ENCODE peak calls at places on chromosomes 7 and 10, in ten cellular contexts. One of them, this sample, is unnamed.

GRCh38 chr7:82234457-82235049 is 209.0 kb downstream of the CACNA2D1 start:
- DNase-seq in AG04450: peak
- DNase-seq in T-helper 2 cell: no peak
- DNase-seq in nephron progenitor cell: no peak
- DNase-seq in brain microvascular endothelial cell: no peak
- DNase-seq in choroid plexus epithelial cell: peak
- DNase-seq in osteocyte: no peak
- DNase-seq in CD4-positive, alpha-beta memory T cell: no peak
- DNase-seq in germinal center: no peak
- DNase-seq in hypothalamus: no peak
- DNase-seq in this sample: no peak

GRCh38 chr10:98293550-98294269 is 25.7 kb upstream of the LOXL4 start:
- DNase-seq in AG04450: no peak
- DNase-seq in T-helper 2 cell: no peak
- DNase-seq in nephron progenitor cell: no peak
- DNase-seq in brain microvascular endothelial cell: no peak
- DNase-seq in choroid plexus epithelial cell: peak
- DNase-seq in osteocyte: no peak
- DNase-seq in CD4-positive, alpha-beta memory T cell: no peak
- DNase-seq in germinal center: no peak
- DNase-seq in hypothalamus: no peak
- DNase-seq in this sample: no peak

GRCh38 chr10:8113616-8114015 is 59.1 kb downstream of the GATA3 start:
- DNase-seq in AG04450: no peak
- DNase-seq in T-helper 2 cell: no peak
- DNase-seq in nephron progenitor cell: no peak
- DNase-seq in brain microvascular endothelial cell: no peak
- DNase-seq in choroid plexus epithelial cell: no peak
- DNase-seq in osteocyte: no peak
- DNase-seq in CD4-positive, alpha-beta memory T cell: no peak
- DNase-seq in germinal center: no peak
- DNase-seq in hypothalamus: no peak
- DNase-seq in this sample: no peak

GRCh38 chr7:40133561-40134427 is 628 bp downstream of the MPLKIP start:
- DNase-seq in AG04450: no peak
- DNase-seq in T-helper 2 cell: no peak
- DNase-seq in nephron progenitor cell: peak
- DNase-seq in brain microvascular endothelial cell: peak
- DNase-seq in choroid plexus epithelial cell: peak
- DNase-seq in osteocyte: no peak
- DNase-seq in CD4-positive, alpha-beta memory T cell: peak
- DNase-seq in germinal center: peak
- DNase-seq in hypothalamus: no peak
- DNase-seq in this sample: no peak

GRCh38 chr10:83625831-83626360 is 513.4 kb upstream of the GHITM start:
- DNase-seq in AG04450: no peak
- DNase-seq in T-helper 2 cell: no peak
- DNase-seq in nephron progenitor cell: no peak
- DNase-seq in brain microvascular endothelial cell: no peak
- DNase-seq in choroid plexus epithelial cell: no peak
- DNase-seq in osteocyte: no peak
- DNase-seq in CD4-positive, alpha-beta memory T cell: no peak
- DNase-seq in germinal center: no peak
- DNase-seq in hypothalamus: no peak
- DNase-seq in this sample: no peak

GRCh38 chr7:73954861-73955260 is 73.1 kb upstream of the ELN start:
- DNase-seq in AG04450: no peak
- DNase-seq in T-helper 2 cell: no peak
- DNase-seq in nephron progenitor cell: no peak
- DNase-seq in brain microvascular endothelial cell: no peak
- DNase-seq in choroid plexus epithelial cell: no peak
- DNase-seq in osteocyte: no peak
- DNase-seq in CD4-positive, alpha-beta memory T cell: no peak
- DNase-seq in germinal center: no peak
- DNase-seq in hypothalamus: no peak
- DNase-seq in this sample: no peak

GRCh38 chr7:75623390-75624133 is 115.2 kb downstream of the HIP1 start:
- DNase-seq in AG04450: no peak
- DNase-seq in T-helper 2 cell: no peak
- DNase-seq in nephron progenitor cell: no peak
- DNase-seq in brain microvascular endothelial cell: no peak
- DNase-seq in choroid plexus epithelial cell: no peak
- DNase-seq in osteocyte: no peak
- DNase-seq in CD4-positive, alpha-beta memory T cell: no peak
- DNase-seq in germinal center: no peak
- DNase-seq in hypothalamus: no peak
- DNase-seq in this sample: no peak

GRCh38 chr10:28492556-28492955 is 40.4 kb upstream of the WAC start:
- DNase-seq in AG04450: no peak
- DNase-seq in T-helper 2 cell: no peak
- DNase-seq in nephron progenitor cell: no peak
- DNase-seq in brain microvascular endothelial cell: no peak
- DNase-seq in choroid plexus epithelial cell: no peak
- DNase-seq in osteocyte: no peak
- DNase-seq in CD4-positive, alpha-beta memory T cell: no peak
- DNase-seq in germinal center: no peak
- DNase-seq in hypothalamus: no peak
- DNase-seq in this sample: no peak

GRCh38 chr7:18770154-18770807 is 274.7 kb downstream of the HDAC9 start:
- DNase-seq in AG04450: no peak
- DNase-seq in T-helper 2 cell: no peak
- DNase-seq in nephron progenitor cell: no peak
- DNase-seq in brain microvascular endothelial cell: peak
- DNase-seq in choroid plexus epithelial cell: peak
- DNase-seq in osteocyte: no peak
- DNase-seq in CD4-positive, alpha-beta memory T cell: no peak
- DNase-seq in germinal center: no peak
- DNase-seq in hypothalamus: no peak
- DNase-seq in this sample: no peak

GRCh38 chr10:77002872-77003271 is 634.7 kb downstream of the KCNMA1 start:
- DNase-seq in AG04450: no peak
- DNase-seq in T-helper 2 cell: no peak
- DNase-seq in nephron progenitor cell: no peak
- DNase-seq in brain microvascular endothelial cell: no peak
- DNase-seq in choroid plexus epithelial cell: no peak
- DNase-seq in osteocyte: no peak
- DNase-seq in CD4-positive, alpha-beta memory T cell: no peak
- DNase-seq in germinal center: no peak
- DNase-seq in hypothalamus: no peak
- DNase-seq in this sample: no peak

GRCh38 chr7:71384094-71384493 is 252.2 kb downstream of the GALNT17 start:
- DNase-seq in AG04450: no peak
- DNase-seq in T-helper 2 cell: no peak
- DNase-seq in nephron progenitor cell: no peak
- DNase-seq in brain microvascular endothelial cell: no peak
- DNase-seq in choroid plexus epithelial cell: no peak
- DNase-seq in osteocyte: no peak
- DNase-seq in CD4-positive, alpha-beta memory T cell: no peak
- DNase-seq in germinal center: no peak
- DNase-seq in hypothalamus: no peak
- DNase-seq in this sample: no peak

GRCh38 chr10:71132321-71132810 is 80.0 kb upstream of the UNC5B start:
- DNase-seq in AG04450: no peak
- DNase-seq in T-helper 2 cell: no peak
- DNase-seq in nephron progenitor cell: no peak
- DNase-seq in brain microvascular endothelial cell: no peak
- DNase-seq in choroid plexus epithelial cell: no peak
- DNase-seq in osteocyte: peak
- DNase-seq in CD4-positive, alpha-beta memory T cell: no peak
- DNase-seq in germinal center: no peak
- DNase-seq in hypothalamus: no peak
- DNase-seq in this sample: no peak

GRCh38 chr10:26374426-26374825 is 63.7 kb upstream of the APBB1IP start:
- DNase-seq in AG04450: no peak
- DNase-seq in T-helper 2 cell: no peak
- DNase-seq in nephron progenitor cell: no peak
- DNase-seq in brain microvascular endothelial cell: no peak
- DNase-seq in choroid plexus epithelial cell: no peak
- DNase-seq in osteocyte: no peak
- DNase-seq in CD4-positive, alpha-beta memory T cell: no peak
- DNase-seq in germinal center: no peak
- DNase-seq in hypothalamus: no peak
- DNase-seq in this sample: no peak

GRCh38 chr7:141837683-141838082 is 3.6 kb downstream of the PRSS37 start:
- DNase-seq in AG04450: no peak
- DNase-seq in T-helper 2 cell: no peak
- DNase-seq in nephron progenitor cell: no peak
- DNase-seq in brain microvascular endothelial cell: no peak
- DNase-seq in choroid plexus epithelial cell: no peak
- DNase-seq in osteocyte: no peak
- DNase-seq in CD4-positive, alpha-beta memory T cell: no peak
- DNase-seq in germinal center: no peak
- DNase-seq in hypothalamus: no peak
- DNase-seq in this sample: no peak

GRCh38 chr7:40597517-40597916 is 462.7 kb downstream of the SUGCT start:
- DNase-seq in AG04450: no peak
- DNase-seq in T-helper 2 cell: no peak
- DNase-seq in nephron progenitor cell: no peak
- DNase-seq in brain microvascular endothelial cell: no peak
- DNase-seq in choroid plexus epithelial cell: no peak
- DNase-seq in osteocyte: no peak
- DNase-seq in CD4-positive, alpha-beta memory T cell: no peak
- DNase-seq in germinal center: no peak
- DNase-seq in hypothalamus: no peak
- DNase-seq in this sample: no peak

GRCh38 chr10:88680958-88681357 is 16.7 kb downstream of the LIPF start:
- DNase-seq in AG04450: no peak
- DNase-seq in T-helper 2 cell: no peak
- DNase-seq in nephron progenitor cell: no peak
- DNase-seq in brain microvascular endothelial cell: no peak
- DNase-seq in choroid plexus epithelial cell: peak
- DNase-seq in osteocyte: no peak
- DNase-seq in CD4-positive, alpha-beta memory T cell: no peak
- DNase-seq in germinal center: no peak
- DNase-seq in hypothalamus: no peak
- DNase-seq in this sample: no peak

GRCh38 chr7:24963218-24963617 is 16.8 kb downstream of the OSBPL3 start:
- DNase-seq in AG04450: no peak
- DNase-seq in T-helper 2 cell: no peak
- DNase-seq in nephron progenitor cell: no peak
- DNase-seq in brain microvascular endothelial cell: no peak
- DNase-seq in choroid plexus epithelial cell: peak
- DNase-seq in osteocyte: no peak
- DNase-seq in CD4-positive, alpha-beta memory T cell: no peak
- DNase-seq in germinal center: peak
- DNase-seq in hypothalamus: peak
- DNase-seq in this sample: no peak

GRCh38 chr10:102651455-102652169 is 7.3 kb downstream of the TRIM8 start:
- DNase-seq in AG04450: no peak
- DNase-seq in T-helper 2 cell: no peak
- DNase-seq in nephron progenitor cell: no peak
- DNase-seq in brain microvascular endothelial cell: no peak
- DNase-seq in choroid plexus epithelial cell: no peak
- DNase-seq in osteocyte: no peak
- DNase-seq in CD4-positive, alpha-beta memory T cell: no peak
- DNase-seq in germinal center: peak
- DNase-seq in hypothalamus: no peak
- DNase-seq in this sample: no peak

GRCh38 chr7:6232534-6232933 is 39.9 kb downstream of the CYTH3 start:
- DNase-seq in AG04450: no peak
- DNase-seq in T-helper 2 cell: no peak
- DNase-seq in nephron progenitor cell: no peak
- DNase-seq in brain microvascular endothelial cell: no peak
- DNase-seq in choroid plexus epithelial cell: no peak
- DNase-seq in osteocyte: no peak
- DNase-seq in CD4-positive, alpha-beta memory T cell: no peak
- DNase-seq in germinal center: no peak
- DNase-seq in hypothalamus: no peak
- DNase-seq in this sample: no peak

GRCh38 chr10:7980196-7980595 is 74.3 kb upstream of the GATA3 start:
- DNase-seq in AG04450: no peak
- DNase-seq in T-helper 2 cell: no peak
- DNase-seq in nephron progenitor cell: no peak
- DNase-seq in brain microvascular endothelial cell: no peak
- DNase-seq in choroid plexus epithelial cell: no peak
- DNase-seq in osteocyte: no peak
- DNase-seq in CD4-positive, alpha-beta memory T cell: no peak
- DNase-seq in germinal center: no peak
- DNase-seq in hypothalamus: no peak
- DNase-seq in this sample: no peak

GRCh38 chr10:4533626-4534025 is 292.4 kb upstream of the AKR1E2 start:
- DNase-seq in AG04450: no peak
- DNase-seq in T-helper 2 cell: no peak
- DNase-seq in nephron progenitor cell: no peak
- DNase-seq in brain microvascular endothelial cell: no peak
- DNase-seq in choroid plexus epithelial cell: peak
- DNase-seq in osteocyte: no peak
- DNase-seq in CD4-positive, alpha-beta memory T cell: no peak
- DNase-seq in germinal center: no peak
- DNase-seq in hypothalamus: no peak
- DNase-seq in this sample: no peak

GRCh38 chr10:60679388-60679987 is 98.8 kb upstream of the CDK1 start:
- DNase-seq in AG04450: no peak
- DNase-seq in T-helper 2 cell: no peak
- DNase-seq in nephron progenitor cell: no peak
- DNase-seq in brain microvascular endothelial cell: no peak
- DNase-seq in choroid plexus epithelial cell: no peak
- DNase-seq in osteocyte: no peak
- DNase-seq in CD4-positive, alpha-beta memory T cell: no peak
- DNase-seq in germinal center: no peak
- DNase-seq in hypothalamus: no peak
- DNase-seq in this sample: no peak

GRCh38 chr10:44253769-44254462 is 131.0 kb downstream of the CXCL12 start:
- DNase-seq in AG04450: peak
- DNase-seq in T-helper 2 cell: no peak
- DNase-seq in nephron progenitor cell: no peak
- DNase-seq in brain microvascular endothelial cell: peak
- DNase-seq in choroid plexus epithelial cell: peak
- DNase-seq in osteocyte: no peak
- DNase-seq in CD4-positive, alpha-beta memory T cell: no peak
- DNase-seq in germinal center: no peak
- DNase-seq in hypothalamus: no peak
- DNase-seq in this sample: no peak

GRCh38 chr10:133224861-133225366 is 5.1 kb upstream of the UTF1 start:
- DNase-seq in AG04450: no peak
- DNase-seq in T-helper 2 cell: no peak
- DNase-seq in nephron progenitor cell: no peak
- DNase-seq in brain microvascular endothelial cell: no peak
- DNase-seq in choroid plexus epithelial cell: no peak
- DNase-seq in osteocyte: no peak
- DNase-seq in CD4-positive, alpha-beta memory T cell: no peak
- DNase-seq in germinal center: no peak
- DNase-seq in hypothalamus: no peak
- DNase-seq in this sample: no peak

GRCh38 chr10:90561666-90562065 is 296.2 kb downstream of the HTR7 start:
- DNase-seq in AG04450: no peak
- DNase-seq in T-helper 2 cell: no peak
- DNase-seq in nephron progenitor cell: no peak
- DNase-seq in brain microvascular endothelial cell: no peak
- DNase-seq in choroid plexus epithelial cell: no peak
- DNase-seq in osteocyte: no peak
- DNase-seq in CD4-positive, alpha-beta memory T cell: no peak
- DNase-seq in germinal center: no peak
- DNase-seq in hypothalamus: no peak
- DNase-seq in this sample: no peak

GRCh38 chr10:129332476-129332875 is 134.6 kb upstream of the MGMT start:
- DNase-seq in AG04450: no peak
- DNase-seq in T-helper 2 cell: no peak
- DNase-seq in nephron progenitor cell: no peak
- DNase-seq in brain microvascular endothelial cell: no peak
- DNase-seq in choroid plexus epithelial cell: peak
- DNase-seq in osteocyte: no peak
- DNase-seq in CD4-positive, alpha-beta memory T cell: no peak
- DNase-seq in germinal center: peak
- DNase-seq in hypothalamus: no peak
- DNase-seq in this sample: no peak

GRCh38 chr10:79472449-79472848 is 27.0 kb upstream of the ZCCHC24 start:
- DNase-seq in AG04450: no peak
- DNase-seq in T-helper 2 cell: no peak
- DNase-seq in nephron progenitor cell: no peak
- DNase-seq in brain microvascular endothelial cell: no peak
- DNase-seq in choroid plexus epithelial cell: no peak
- DNase-seq in osteocyte: no peak
- DNase-seq in CD4-positive, alpha-beta memory T cell: no peak
- DNase-seq in germinal center: no peak
- DNase-seq in hypothalamus: no peak
- DNase-seq in this sample: no peak

This sample was measured in central memory CD4-positive, alpha-beta T cell.